ENCODE peak calls at places on chromosomes 16 and 17, in six cellular contexts. One of them, this sample, is unnamed.
A peak's percentile ranks its signal among the peaks of the same experiment; 100 is the strongest.

GRCh38 chr16:57893559-57894389 is 77.2 kb downstream of the CNGB1 start:
- DNase-seq in mammary epithelial cell: peak; percentile 94
- DNase-seq in epithelial cell of proximal tubule: peak; percentile 99
- DNase-seq in H9: no peak
- DNase-seq in tibial nerve: no peak
- DNase-seq in CD4-positive, alpha-beta T cell: no peak
- DNase-seq in this sample: no peak

GRCh38 chr16:89575247-89576172 is at the start of gene CPNE7:
- DNase-seq in H9: no peak
- DNase-seq in mammary epithelial cell: no peak
- DNase-seq in epithelial cell of proximal tubule: no peak
- DNase-seq in CD4-positive, alpha-beta T cell: no peak
- DNase-seq in tibial nerve: no peak
- DNase-seq in this sample: no peak

GRCh38 chr17:51643702-51644490 is 383.6 kb downstream of the UTP18 start:
- DNase-seq in mammary epithelial cell: peak; percentile 65
- DNase-seq in CD4-positive, alpha-beta T cell: no peak
- DNase-seq in tibial nerve: no peak
- DNase-seq in H9: no peak
- DNase-seq in epithelial cell of proximal tubule: no peak
- DNase-seq in this sample: no peak

GRCh38 chr16:85171809-85172464 is 59.7 kb upstream of the CIBAR2 start:
- DNase-seq in mammary epithelial cell: no peak
- DNase-seq in epithelial cell of proximal tubule: no peak
- DNase-seq in CD4-positive, alpha-beta T cell: no peak
- DNase-seq in tibial nerve: no peak
- DNase-seq in H9: no peak
- DNase-seq in this sample: no peak

GRCh38 chr16:1533443-1533951 is at the start of gene TMEM204:
- DNase-seq in CD4-positive, alpha-beta T cell: peak; percentile 52
- DNase-seq in tibial nerve: peak; percentile 53
- DNase-seq in epithelial cell of proximal tubule: no peak
- DNase-seq in H9: no peak
- DNase-seq in mammary epithelial cell: no peak
- DNase-seq in this sample: no peak

GRCh38 chr17:42378597-42379594 is 9.3 kb downstream of the STAT3 start:
- DNase-seq in CD4-positive, alpha-beta T cell: no peak
- DNase-seq in tibial nerve: no peak
- DNase-seq in epithelial cell of proximal tubule: no peak
- DNase-seq in H9: no peak
- DNase-seq in mammary epithelial cell: peak; percentile 61
- DNase-seq in this sample: no peak

GRCh38 chr17:79668344-79669250 is 57.7 kb upstream of the RBFOX3 start:
- DNase-seq in H9: no peak
- DNase-seq in CD4-positive, alpha-beta T cell: no peak
- DNase-seq in tibial nerve: no peak
- DNase-seq in epithelial cell of proximal tubule: no peak
- DNase-seq in mammary epithelial cell: no peak
- DNase-seq in this sample: no peak

GRCh38 chr16:79265701-79266100 is 334.8 kb downstream of the MAF start:
- DNase-seq in H9: no peak
- DNase-seq in CD4-positive, alpha-beta T cell: no peak
- DNase-seq in mammary epithelial cell: no peak
- DNase-seq in epithelial cell of proximal tubule: no peak
- DNase-seq in tibial nerve: no peak
- DNase-seq in this sample: no peak

GRCh38 chr17:8256291-8256690 is 7.2 kb downstream of the PFAS start:
- DNase-seq in mammary epithelial cell: no peak
- DNase-seq in H9: no peak
- DNase-seq in tibial nerve: no peak
- DNase-seq in CD4-positive, alpha-beta T cell: no peak
- DNase-seq in epithelial cell of proximal tubule: no peak
- DNase-seq in this sample: no peak

DNA sequence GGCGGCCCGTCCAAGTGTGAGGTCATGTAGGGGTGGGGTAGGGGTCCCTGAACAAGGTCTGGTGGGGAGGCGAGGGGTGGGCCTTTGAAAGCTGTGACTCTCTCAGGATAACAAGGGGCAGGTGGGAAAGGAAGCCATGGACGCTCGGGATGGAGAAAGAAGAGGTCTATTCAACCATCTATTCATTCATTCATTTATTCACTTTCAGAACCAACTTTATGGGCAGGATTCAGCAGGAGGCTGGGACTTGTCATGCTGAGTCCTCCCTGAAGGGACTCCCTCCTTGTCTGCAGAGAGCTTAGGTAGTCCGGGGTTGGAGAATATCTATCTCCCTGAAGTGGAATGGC is 8.6 kb upstream of the CD300A start:
- DNase-seq in CD4-positive, alpha-beta T cell: no peak
- DNase-seq in mammary epithelial cell: no peak
- DNase-seq in epithelial cell of proximal tubule: no peak
- DNase-seq in tibial nerve: no peak
- DNase-seq in H9: no peak
- DNase-seq in this sample: no peak
- TF ChIP-seq CTCF in CD4-positive, alpha-beta T cell: peak; percentile 7
- TF ChIP-seq CTCF in mammary epithelial cell: no peak
- TF ChIP-seq CTCF in epithelial cell of proximal tubule: no peak
- TF ChIP-seq CTCF in tibial nerve: no peak
- TF ChIP-seq CTCF in H9: no peak
- TF ChIP-seq CTCF in this sample: no peak

GRCh38 chr17:4358154-4358553 is 8.3 kb downstream of the UBE2G1 start:
- DNase-seq in CD4-positive, alpha-beta T cell: no peak
- DNase-seq in epithelial cell of proximal tubule: no peak
- DNase-seq in mammary epithelial cell: no peak
- DNase-seq in H9: no peak
- DNase-seq in tibial nerve: no peak
- DNase-seq in this sample: no peak

GRCh38 chr17:4365103-4365627 is 1.3 kb downstream of the UBE2G1 start:
- DNase-seq in tibial nerve: peak; percentile 75
- DNase-seq in epithelial cell of proximal tubule: peak; percentile 57
- DNase-seq in H9: peak; percentile 93
- DNase-seq in mammary epithelial cell: peak; percentile 90
- DNase-seq in CD4-positive, alpha-beta T cell: peak; percentile 82
- DNase-seq in this sample: peak; percentile 70

GRCh38 chr17:4365628-4366311 is 705 bp downstream of the UBE2G1 start:
- DNase-seq in CD4-positive, alpha-beta T cell: peak; percentile 22
- DNase-seq in epithelial cell of proximal tubule: no peak
- DNase-seq in H9: peak; percentile 63
- DNase-seq in tibial nerve: no peak
- DNase-seq in mammary epithelial cell: no peak
- DNase-seq in this sample: peak; percentile 38

GRCh38 chr17:4364622-4365041 is 1.8 kb downstream of the UBE2G1 start:
- DNase-seq in H9: no peak
- DNase-seq in mammary epithelial cell: no peak
- DNase-seq in tibial nerve: no peak
- DNase-seq in CD4-positive, alpha-beta T cell: no peak
- DNase-seq in epithelial cell of proximal tubule: no peak
- DNase-seq in this sample: no peak

DNA sequence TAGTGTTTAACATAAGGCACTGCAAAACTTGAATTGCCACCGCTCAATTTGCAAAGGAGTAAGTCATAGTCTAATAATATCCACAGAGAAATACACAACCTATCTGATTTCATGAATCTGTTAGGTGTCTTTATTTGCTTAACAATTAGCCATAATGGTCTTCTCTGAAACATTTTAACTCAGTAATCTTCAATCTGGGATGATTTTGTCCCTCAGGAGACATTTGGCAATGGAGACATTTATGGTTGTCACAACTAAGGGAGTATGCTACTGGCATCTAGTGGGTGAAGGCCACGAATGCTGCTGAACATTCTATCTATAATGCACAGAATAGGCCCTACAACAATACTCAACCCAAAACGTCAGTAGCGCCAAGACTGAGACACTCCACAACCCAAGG is 4.3 kb downstream of the UBE2G1 start:
- DNase-seq in H9: no peak
- DNase-seq in CD4-positive, alpha-beta T cell: no peak
- DNase-seq in epithelial cell of proximal tubule: no peak
- DNase-seq in tibial nerve: no peak
- DNase-seq in mammary epithelial cell: no peak
- DNase-seq in this sample: no peak
- TF ChIP-seq CTCF in H9: peak; percentile 10
- TF ChIP-seq CTCF in CD4-positive, alpha-beta T cell: no peak
- TF ChIP-seq CTCF in epithelial cell of proximal tubule: peak; percentile 34
- TF ChIP-seq CTCF in tibial nerve: no peak
- TF ChIP-seq CTCF in mammary epithelial cell: no peak
- TF ChIP-seq CTCF in this sample: no peak

GRCh38 chr17:31696184-31696602 is 162.9 kb downstream of the COPRS start:
- DNase-seq in H9: peak; percentile 60
- DNase-seq in tibial nerve: peak; percentile 70
- DNase-seq in mammary epithelial cell: no peak
- DNase-seq in epithelial cell of proximal tubule: peak; percentile 37
- DNase-seq in CD4-positive, alpha-beta T cell: no peak
- DNase-seq in this sample: peak; percentile 24
- TF ChIP-seq CTCF in H9: peak; percentile 39
- TF ChIP-seq CTCF in tibial nerve: peak; percentile 10
- TF ChIP-seq CTCF in mammary epithelial cell: no peak
- TF ChIP-seq CTCF in epithelial cell of proximal tubule: peak; percentile 29
- TF ChIP-seq CTCF in CD4-positive, alpha-beta T cell: no peak
- TF ChIP-seq CTCF in this sample: no peak

DNA sequence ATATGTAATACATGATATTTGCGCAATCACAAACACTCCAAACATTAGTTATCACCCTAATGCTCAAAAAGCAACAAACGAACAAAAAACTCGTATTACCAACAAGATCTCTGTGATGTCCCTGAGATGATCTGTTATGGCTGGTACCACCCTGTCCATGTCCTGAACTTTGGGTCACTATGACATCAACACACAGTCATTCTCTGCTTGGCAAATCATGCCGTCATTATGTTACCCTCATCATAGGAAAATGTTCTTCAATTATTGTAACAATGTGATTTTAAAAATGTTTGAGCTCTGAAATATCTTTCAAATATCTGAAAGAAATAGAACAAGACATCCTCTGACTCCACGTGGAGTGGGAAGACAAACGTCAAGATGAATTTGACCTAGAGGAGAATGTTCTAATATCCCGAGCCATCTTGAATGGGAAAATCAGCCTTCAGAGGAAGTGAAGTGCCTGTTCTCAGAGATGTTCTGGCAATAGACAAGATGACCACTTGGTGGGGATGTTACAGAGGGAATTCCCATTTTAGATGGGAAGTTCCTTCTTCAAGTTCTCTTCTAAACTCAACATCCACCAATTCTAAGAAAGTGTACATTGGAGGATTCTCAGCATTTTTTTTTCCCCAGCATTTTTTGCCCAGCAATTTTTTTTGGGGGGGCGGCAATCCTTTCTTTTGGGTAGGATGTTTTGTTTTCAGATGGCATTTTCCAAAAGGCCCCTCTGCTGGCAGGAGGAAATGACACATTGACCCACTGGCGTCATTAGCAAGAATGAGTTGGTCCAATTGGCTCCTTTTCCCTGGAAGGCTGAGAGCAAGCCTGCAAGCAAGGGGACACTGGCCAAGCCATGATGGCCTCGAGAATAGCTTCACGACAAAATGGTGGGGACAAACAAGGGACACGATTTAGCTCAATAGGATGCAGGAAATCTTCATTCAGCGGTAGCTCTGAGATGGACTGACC is 3.7 kb upstream of the HSD17B2 start:
- DNase-seq in tibial nerve: no peak
- DNase-seq in H9: no peak
- DNase-seq in mammary epithelial cell: peak; percentile 65
- DNase-seq in CD4-positive, alpha-beta T cell: no peak
- DNase-seq in epithelial cell of proximal tubule: peak; percentile 37
- DNase-seq in this sample: no peak
- TF ChIP-seq CTCF in tibial nerve: peak; percentile 48
- TF ChIP-seq CTCF in H9: peak; percentile 79
- TF ChIP-seq CTCF in mammary epithelial cell: peak; percentile 74
- TF ChIP-seq CTCF in CD4-positive, alpha-beta T cell: peak; percentile 16
- TF ChIP-seq CTCF in epithelial cell of proximal tubule: peak; percentile 77
- TF ChIP-seq CTCF in this sample: peak; percentile 47